ENCODE peak calls at places on chromosome 12, in six cellular contexts. U is brain microvascular endothelial cell; Y is cardiac fibroblast; B is fibroblast of mammary gland; A is CD8-positive, alpha-beta T cell; C is HFF-Myc. G is an unnamed sample.

GRCh38 chr12:131832393-131833231 is 4.4 kb downstream of the MMP17 start:
- DNase-seq in U (no peak), B (peak), A (no peak), C (no peak), Y (peak), G (peak)

GRCh38 chr12:52522346-52523011 is 2.3 kb upstream of the KRT5 start:
- DNase-seq in B (no peak), Y (peak), U (no peak), A (peak), C (no peak), G (peak)

GRCh38 chr12:80064269-80064668 is 35.1 kb upstream of the OTOGL start:
- DNase-seq in U (peak), Y (peak), C (no peak), B (no peak), A (no peak), G (peak)

GRCh38 chr12:73486256-73486655 is 1051.4 kb upstream of the ATXN7L3B start:
- DNase-seq in C (no peak), A (no peak), B (no peak), U (no peak), Y (no peak), G (no peak)

GRCh38 chr12:6279631-6280030 is 30.9 kb upstream of the PLEKHG6 start:
- DNase-seq in B (no peak), Y (no peak), U (no peak), A (no peak), C (no peak), G (no peak)

GRCh38 chr12:52232233-52232915 is 669 bp upstream of the KRT7 start:
- DNase-seq in A (no peak), C (no peak), B (no peak), Y (no peak), U (no peak), G (peak)

GRCh38 chr12:69987453-69988102 is 162.6 kb downstream of the MYRFL start:
- DNase-seq in B (peak), A (no peak), C (peak), Y (peak), U (peak), G (peak)

GRCh38 chr12:96912943-96913342 is 5.9 kb downstream of the NEDD1 start:
- DNase-seq in Y (no peak), B (no peak), C (no peak), A (no peak), U (no peak), G (no peak)

GRCh38 chr12:96906849-96907664 is at the start of gene NEDD1:
- DNase-seq in B (peak), U (peak), Y (peak), A (peak), C (no peak), G (peak)

GRCh38 chr12:3727877-3728632 is 24.9 kb downstream of the CRACR2A start:
- DNase-seq in C (no peak), U (peak), B (peak), Y (peak), A (peak), G (peak)

GRCh38 chr12:110174373-110174996 is 50.3 kb downstream of the IFT81 start:
- DNase-seq in Y (no peak), U (no peak), A (no peak), C (no peak), B (no peak), G (no peak)

GRCh38 chr12:96258451-96258933 is 64.3 kb downstream of the ELK3 start:
- DNase-seq in C (no peak), A (no peak), U (peak), Y (peak), B (peak), G (peak)

GRCh38 chr12:20629414-20630156 is 65.5 kb upstream of the SLCO1C1 start:
- DNase-seq in B (peak), C (no peak), A (no peak), Y (peak), U (peak), G (peak)

GRCh38 chr12:106213721-106214121 is 34.1 kb downstream of the CKAP4 start:
- DNase-seq in B (no peak), U (no peak), A (no peak), Y (no peak), C (no peak), G (peak)

GRCh38 chr12:66352197-66352596 is 49.9 kb downstream of the HELB start:
- DNase-seq in Y (peak), U (peak), C (no peak), B (peak), A (no peak), G (peak)

GRCh38 chr12:7857916-7858315 is 14.8 kb downstream of the SLC2A14 start:
- DNase-seq in A (no peak), C (no peak), U (no peak), B (no peak), Y (no peak), G (no peak)

GRCh38 chr12:86445361-86445760 is 189.2 kb upstream of the MGAT4C start:
- DNase-seq in B (no peak), A (no peak), C (no peak), Y (no peak), U (no peak), G (no peak)

GRCh38 chr12:131188131-131189050 is 234.7 kb downstream of the ADGRD1 start:
- DNase-seq in U (no peak), B (no peak), Y (no peak), C (no peak), A (no peak), G (no peak)

GRCh38 chr12:41368006-41368405 is 179.9 kb downstream of the PDZRN4 start:
- DNase-seq in B (peak), Y (no peak), A (no peak), U (no peak), C (no peak), G (peak)

GRCh38 chr12:49673446-49674317 is 33.5 kb downstream of the FMNL3 start:
- DNase-seq in B (peak), U (peak), Y (peak), C (peak), A (no peak), G (peak)

GRCh38 chr12:29278673-29279420 is 102.1 kb downstream of the ERGIC2 start:
- DNase-seq in C (no peak), U (peak), Y (peak), B (peak), A (no peak), G (peak)

GRCh38 chr12:57221169-57221917 is 4.7 kb downstream of the NXPH4 start:
- DNase-seq in Y (no peak), B (no peak), A (no peak), C (no peak), U (no peak), G (no peak)

GRCh38 chr12:19130224-19131019 is 889 bp downstream of the PLEKHA5 start:
- DNase-seq in U (no peak), Y (peak), A (peak), B (peak), C (no peak), G (peak)

GRCh38 chr12:127761880-127762279 is 505.1 kb upstream of the TMEM132C start:
- DNase-seq in U (no peak), B (no peak), C (no peak), A (no peak), Y (no peak), G (no peak)

GRCh38 chr12:117567644-117568043 is 206.2 kb upstream of the NOS1 start:
- DNase-seq in Y (no peak), B (no peak), A (no peak), U (no peak), C (no peak), G (no peak)

GRCh38 chr12:67534046-67534445 is 114.5 kb upstream of the DYRK2 start:
- DNase-seq in U (no peak), A (no peak), B (no peak), Y (no peak), C (no peak), G (no peak)

GRCh38 chr12:65171870-65172269 is 2.5 kb downstream of the LEMD3 start:
- DNase-seq in B (no peak), Y (no peak), C (no peak), U (no peak), A (no peak), G (no peak)

GRCh38 chr12:51269174-51270066 is 795 bp downstream of the SMAGP start:
- DNase-seq in C (no peak), B (peak), A (peak), Y (peak), U (no peak), G (peak)

GRCh38 chr12:113194971-113195391 is 9.5 kb downstream of the RITA1 start:
- DNase-seq in C (no peak), Y (peak), U (peak), B (peak), A (no peak), G (peak)

GRCh38 chr12:113065126-113066007 is 8.8 kb downstream of the DTX1 start:
- DNase-seq in Y (no peak), C (no peak), A (no peak), U (no peak), B (no peak), G (no peak)

GRCh38 chr12:78671295-78671694 is 193.3 kb upstream of the SYT1 start:
- DNase-seq in A (no peak), Y (peak), U (peak), B (peak), C (no peak), G (peak)

GRCh38 chr12:92466391-92467305 is 236.1 kb upstream of the PLEKHG7 start:
- DNase-seq in A (no peak), C (no peak), U (no peak), B (no peak), Y (no peak), G (no peak)

GRCh38 chr12:11863478-11863906 is 207.2 kb upstream of the BCL2L14 start:
- DNase-seq in B (peak), Y (peak), A (no peak), U (no peak), C (no peak), G (peak)

GRCh38 chr12:124387510-124387855 is 92.6 kb downstream of the RFLNA start:
- DNase-seq in A (no peak), Y (no peak), B (no peak), C (no peak), U (no peak), G (no peak)

GRCh38 chr12:101666017-101666728 is 31.3 kb upstream of the CHPT1 start:
- DNase-seq in U (no peak), Y (no peak), B (no peak), C (no peak), A (no peak), G (no peak)

GRCh38 chr12:108798551-108799221 is 58.7 kb downstream of the SSH1 start:
- DNase-seq in U (peak), B (peak), A (no peak), C (no peak), Y (peak), G (peak)

GRCh38 chr12:125544979-125545378 is 479.7 kb downstream of the AACS start:
- DNase-seq in A (no peak), B (no peak), U (no peak), Y (no peak), C (no peak), G (no peak)

GRCh38 chr12:125549171-125549570 is 483.9 kb downstream of the AACS start:
- DNase-seq in C (no peak), U (no peak), Y (no peak), B (no peak), A (no peak), G (no peak)

GRCh38 chr12:125552223-125552747 is 487.1 kb downstream of the AACS start:
- DNase-seq in A (no peak), Y (no peak), C (no peak), B (no peak), U (no peak), G (no peak)

GRCh38 chr12:125549836-125550235 is 484.6 kb downstream of the AACS start:
- DNase-seq in U (no peak), Y (no peak), C (no peak), B (no peak), A (no peak), G (no peak)
- TF ChIP-seq CTCF in U (peak), Y (peak), C (peak), B (peak), A (no peak), G (peak)

GRCh38 chr12:53991077-53991460 is 6.1 kb downstream of the HOXC10 start:
- DNase-seq in U (no peak), B (peak), C (no peak), Y (no peak), A (no peak), G (peak)
- H3K4me3 ChIP-seq in U (no peak), B (peak), C (no peak), Y (no peak), A (no peak), G (peak)

GRCh38 chr12:128843538-128843937 is 9.7 kb upstream of the GLT1D1 start:
- DNase-seq in Y (no peak), B (no peak), U (no peak), A (no peak), C (no peak), G (no peak)

GRCh38 chr12:128848371-128848770 is 4.9 kb upstream of the GLT1D1 start:
- DNase-seq in U (no peak), B (no peak), A (no peak), Y (no peak), C (no peak), G (no peak)

GRCh38 chr12:128842579-128842978 is 10.7 kb upstream of the GLT1D1 start:
- DNase-seq in B (no peak), Y (no peak), C (no peak), U (no peak), A (no peak), G (no peak)

GRCh38 chr12:128840862-128841468 is 12.3 kb upstream of the GLT1D1 start:
- DNase-seq in Y (no peak), A (no peak), B (no peak), U (no peak), C (no peak), G (no peak)

DNA sequence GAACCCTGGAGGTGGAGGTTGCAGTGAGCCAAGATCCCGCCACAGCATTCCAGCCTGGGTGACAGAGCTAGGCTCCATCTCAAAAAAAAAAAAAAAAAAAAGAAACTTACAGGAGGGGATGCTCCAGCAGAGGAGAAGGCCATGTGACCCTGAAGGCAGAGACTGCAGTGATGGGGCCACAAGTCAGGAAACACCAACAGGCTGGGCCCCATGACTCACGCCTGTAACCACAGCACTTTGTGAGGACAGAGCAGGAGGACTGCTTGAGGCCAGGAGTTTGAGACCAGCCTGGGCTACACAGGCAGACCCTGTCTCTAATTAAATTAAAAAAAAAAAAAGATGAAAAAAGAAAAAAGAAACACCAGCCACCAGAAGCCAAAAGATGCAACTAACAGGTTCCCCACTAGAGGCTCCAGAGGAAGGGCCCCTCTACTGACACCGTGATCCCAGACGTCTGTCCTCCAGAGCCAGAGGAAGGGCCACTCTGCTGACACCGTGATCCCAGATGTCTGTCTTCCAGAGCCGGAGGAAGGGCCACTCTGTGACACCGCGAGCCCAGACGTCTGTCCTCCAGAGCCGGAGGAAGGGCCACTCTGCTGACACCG is 9.1 kb upstream of the GLT1D1 start:
- DNase-seq in Y (no peak), U (no peak), B (no peak), A (no peak), C (no peak), G (no peak)
- TF ChIP-seq CTCF in Y (no peak), U (no peak), B (no peak), A (no peak), C (no peak), G (no peak)

GRCh38 chr12:94174576-94174975 is 26.2 kb downstream of the PLXNC1 start:
- DNase-seq in A (no peak), B (no peak), C (no peak), Y (no peak), U (no peak), G (no peak)

GRCh38 chr12:94178054-94178453 is 29.7 kb downstream of the PLXNC1 start:
- DNase-seq in B (no peak), A (no peak), U (no peak), Y (no peak), C (no peak), G (no peak)

GRCh38 chr12:94173660-94174265 is 25.4 kb downstream of the PLXNC1 start:
- DNase-seq in C (no peak), Y (no peak), B (no peak), A (no peak), U (no peak), G (no peak)

GRCh38 chr12:94178886-94179285 is 30.5 kb downstream of the PLXNC1 start:
- DNase-seq in A (no peak), Y (no peak), B (no peak), U (no peak), C (no peak), G (no peak)

GRCh38 chr12:94175763-94176660 is 27.6 kb downstream of the PLXNC1 start:
- DNase-seq in Y (peak), C (no peak), U (no peak), A (no peak), B (peak), G (peak)
- H3K4me3 ChIP-seq in Y (no peak), C (no peak), U (no peak), A (no peak), B (no peak), G (no peak)

GRCh38 chr12:103841690-103842584 is 903 bp upstream of the NT5DC3 start:
- DNase-seq in Y (peak), B (peak), C (peak), A (no peak), U (peak), G (peak)
- TF ChIP-seq CTCF in Y (no peak), B (no peak), C (no peak), A (no peak), U (peak), G (no peak)

G was measured in AG10803.